ENCODE peak calls at places on chromosomes 7 and 10, in four cellular contexts. H is GM06990, G is dorsolateral prefrontal cortex, K is progenitor cell of endocrine pancreas. R is an unnamed sample.

GRCh38 chr7:17233643-17234397 is 64.6 kb upstream of the AHR start:
- DNase-seq in G (no peak), K (no peak), H (no peak), R (no peak)

GRCh38 chr7:152761116-152761748 is 1.7 kb downstream of the ACTR3B start:
- DNase-seq in H (peak; percentile 16), K (no peak), G (no peak), R (no peak)

GRCh38 chr7:12091164-12091563 is 119.9 kb upstream of the TMEM106B start:
- DNase-seq in H (no peak), K (no peak), G (no peak), R (no peak)

GRCh38 chr7:148987751-148988512 is 40.4 kb downstream of the PDIA4 start:
- DNase-seq in H (no peak), K (no peak), G (no peak), R (no peak)

GRCh38 chr10:121285797-121286196 is 312.4 kb downstream of the FGFR2 start:
- DNase-seq in K (no peak), G (no peak), H (no peak), R (no peak)

GRCh38 chr10:50594012-50594411 is 29.7 kb downstream of the SGMS1 start:
- DNase-seq in K (no peak), H (no peak), G (no peak), R (no peak)

GRCh38 chr7:93883917-93884345 is 6.6 kb downstream of the TFPI2 start:
- DNase-seq in G (no peak), K (no peak), H (no peak), R (no peak)

GRCh38 chr7:34311591-34311990 is 346.4 kb upstream of the NPSR1 start:
- DNase-seq in H (no peak), K (no peak), G (no peak), R (no peak)

GRCh38 chr10:44715081-44715480 is 196.1 kb upstream of the TMEM72 start:
- DNase-seq in K (no peak), G (no peak), H (no peak), R (no peak)

GRCh38 chr7:105261689-105262088 is 127.0 kb downstream of the SRPK2 start:
- DNase-seq in K (no peak), G (no peak), H (no peak), R (no peak)

GRCh38 chr10:108014902-108015177 is 850.3 kb upstream of the SORCS1 start:
- DNase-seq in G (no peak), K (no peak), H (peak; percentile 14), R (no peak)

GRCh38 chr7:80386686-80387085 is 125.2 kb downstream of the GNAT3 start:
- DNase-seq in G (no peak), K (no peak), H (no peak), R (no peak)

GRCh38 chr7:38932509-38933168 is 23.6 kb upstream of the VPS41 start:
- DNase-seq in K (peak; percentile 38), G (peak; percentile 47), H (peak; percentile 8), R (peak; percentile 86)

GRCh38 chr10:87622290-87623004 is 37.2 kb upstream of the PAPSS2 start:
- DNase-seq in H (peak; percentile 47), G (no peak), K (no peak), R (no peak)

GRCh38 chr7:122217125-122217524 is 73.1 kb upstream of the AASS start:
- DNase-seq in K (no peak), H (no peak), G (no peak), R (no peak)

GRCh38 chr7:16753102-16753931 is at the start of gene TSPAN13:
- DNase-seq in G (peak; percentile 43), H (peak; percentile 21), K (peak; percentile 92), R (peak; percentile 83)

GRCh38 chr7:135772639-135773019 is 24.0 kb upstream of the FAM180A start:
- DNase-seq in G (no peak), K (no peak), H (no peak), R (no peak)

GRCh38 chr10:6748981-6749630 is 169.0 kb upstream of the PRKCQ start:
- DNase-seq in K (no peak), G (no peak), H (no peak), R (no peak)

GRCh38 chr7:29017666-29018065 is 59.5 kb upstream of the TRIL start:
- DNase-seq in K (no peak), G (no peak), H (no peak), R (no peak)

GRCh38 chr7:151248191-151249033 is at the start of gene SMARCD3:
- DNase-seq in G (peak; percentile 46), K (peak; percentile 85), H (no peak), R (peak; percentile 65)

GRCh38 chr7:1290262-1291039 is 57.8 kb downstream of the UNCX start:
- DNase-seq in H (peak; percentile 29), K (no peak), G (peak; percentile 63), R (no peak)

GRCh38 chr10:52491246-52492000 is 177.3 kb downstream of the DKK1 start:
- DNase-seq in G (no peak), H (no peak), K (no peak), R (no peak)

GRCh38 chr7:124085168-124085567 is 52.3 kb upstream of the TMEM229A start:
- DNase-seq in H (no peak), G (peak; percentile 95), K (no peak), R (no peak)

GRCh38 chr7:16982640-16983103 is 100.9 kb upstream of the AGR3 start:
- DNase-seq in K (no peak), H (no peak), G (no peak), R (no peak)

GRCh38 chr7:4136501-4137110 is 545.5 kb upstream of the FOXK1 start:
- DNase-seq in H (no peak), G (no peak), K (no peak), R (no peak)

GRCh38 chr7:3552499-3552898 is 251.4 kb downstream of the SDK1 start:
- DNase-seq in G (no peak), K (no peak), H (no peak), R (no peak)

GRCh38 chr10:9222917-9223316 is 1168.4 kb downstream of the GATA3 start:
- DNase-seq in G (no peak), H (no peak), K (no peak), R (no peak)

GRCh38 chr10:68223535-68224165 is 8.3 kb downstream of the ATOH7 start:
- DNase-seq in K (no peak), G (no peak), H (no peak), R (no peak)
- TF ChIP-seq CTCF in K (peak; percentile 41), G (no peak), H (peak; percentile 6), R (no peak)

GRCh38 chr10:27643296-27643695 is 102.3 kb downstream of the MKX start:
- DNase-seq in G (no peak), H (no peak), K (no peak), R (no peak)

GRCh38 chr10:27646194-27646593 is 99.4 kb downstream of the MKX start:
- DNase-seq in H (no peak), K (no peak), G (no peak), R (no peak)

GRCh38 chr10:27642023-27642589 is 103.5 kb downstream of the MKX start:
- DNase-seq in G (no peak), K (no peak), H (no peak), R (no peak)

GRCh38 chr10:27646604-27647191 is 98.9 kb downstream of the MKX start:
- DNase-seq in G (no peak), K (no peak), H (no peak), R (no peak)

DNA sequence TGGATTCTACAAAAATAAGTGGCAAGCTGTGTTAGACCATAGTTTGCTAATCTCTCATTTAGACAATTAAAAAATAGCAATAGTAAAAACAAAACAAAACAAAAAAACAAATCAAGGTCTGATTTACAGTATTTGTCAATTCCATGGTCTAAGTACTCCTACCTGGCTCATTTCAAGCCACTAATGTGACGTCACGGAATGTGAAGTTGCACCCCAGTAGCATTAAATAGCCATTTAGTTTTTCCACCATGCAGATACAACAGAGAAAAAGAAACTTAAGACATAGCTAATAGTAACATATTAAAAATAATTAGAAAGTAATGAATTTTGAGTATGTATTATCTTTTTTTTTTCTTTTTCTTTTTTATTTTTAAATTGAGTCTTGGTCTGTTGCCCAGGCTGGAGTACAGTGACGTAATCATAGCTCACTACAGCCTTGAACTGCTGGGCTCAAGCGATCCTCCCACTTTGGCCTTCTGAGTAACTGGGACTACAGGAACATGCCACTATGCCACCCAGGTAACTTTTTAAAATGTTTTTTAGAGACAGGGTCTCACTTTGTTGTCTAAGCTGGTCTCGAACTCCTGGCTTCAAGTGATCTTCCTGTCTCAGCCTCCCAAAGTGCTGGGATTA is 101.2 kb downstream of the MKX start:
- DNase-seq in H (no peak), G (no peak), K (no peak), R (no peak)
- TF ChIP-seq CTCF in H (no peak), G (no peak), K (no peak), R (no peak)

GRCh38 chr7:64504581-64505120 is 58.2 kb downstream of the ZNF680 start:
- DNase-seq in G (no peak), K (no peak), H (no peak), R (no peak)
- TF ChIP-seq CTCF in G (no peak), K (no peak), H (no peak), R (no peak)

GRCh38 chr10:47309403-47310089 is 9.5 kb downstream of the GDF10 start:
- DNase-seq in G (no peak), K (no peak), H (no peak), R (no peak)
- TF ChIP-seq CTCF in G (peak; percentile 28), K (peak; percentile 32), H (peak; percentile 24), R (peak; percentile 42)

DNA sequence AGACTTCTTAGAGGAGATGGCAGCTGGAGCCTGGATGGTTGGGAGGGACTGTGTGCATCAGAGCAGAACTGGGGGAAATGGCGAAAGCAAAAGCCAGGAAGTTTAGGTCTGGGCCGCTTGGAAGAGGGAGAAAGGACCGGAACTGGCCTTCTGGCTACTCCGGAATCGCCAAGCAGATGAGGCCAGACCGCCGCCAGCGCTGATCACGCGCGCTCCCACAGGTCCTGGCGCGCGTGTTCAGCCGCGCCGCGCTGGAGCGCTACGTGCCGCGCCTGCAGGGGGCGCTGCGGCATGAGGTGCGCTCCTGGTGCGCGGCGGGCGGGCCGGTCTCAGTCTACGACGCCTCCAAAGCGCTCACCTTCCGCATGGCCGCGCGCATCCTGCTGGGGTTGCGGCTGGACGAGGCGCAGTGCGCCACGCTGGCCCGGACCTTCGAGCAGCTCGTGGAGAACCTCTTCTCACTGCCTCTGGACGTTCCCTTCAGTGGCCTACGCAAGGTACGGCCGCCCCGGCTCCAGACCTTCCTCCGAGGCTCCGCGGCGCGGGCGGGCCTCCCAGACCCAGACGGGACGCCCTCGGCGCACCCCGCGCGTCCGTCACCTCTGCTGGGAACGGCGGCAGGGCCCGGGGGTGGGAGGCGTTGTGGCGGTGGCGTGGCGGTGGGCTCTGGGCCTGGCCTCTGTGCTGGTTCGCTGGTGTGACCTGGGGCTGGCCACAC is 2.1 kb downstream of the CYP26C1 start:
- DNase-seq in K (no peak), H (no peak), G (no peak), R (no peak)
- TF ChIP-seq CTCF in K (peak; percentile 68), H (peak; percentile 17), G (peak; percentile 22), R (peak; percentile 67)

DNA sequence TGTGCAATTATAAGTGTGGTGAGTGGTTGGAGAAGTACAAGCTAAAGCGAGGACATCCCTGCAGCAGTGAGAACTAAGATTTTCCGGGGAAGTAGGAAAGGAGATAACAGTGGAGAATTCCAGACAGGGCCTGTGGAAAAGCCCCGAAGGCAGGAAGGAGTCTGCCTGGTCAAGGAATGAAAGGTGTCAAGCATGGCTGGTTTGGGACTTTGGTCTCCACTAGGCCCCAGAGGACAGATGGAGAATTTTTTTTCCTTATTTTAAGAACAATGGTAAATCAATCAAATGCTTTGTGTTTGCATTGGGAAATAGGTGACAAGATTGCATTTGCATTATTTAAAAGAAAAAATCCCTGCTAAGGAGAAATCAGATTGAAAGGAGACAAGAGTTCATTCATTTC is 3.2 kb upstream of the CEP55 start:
- DNase-seq in H (no peak), G (no peak), K (no peak), R (no peak)
- TF ChIP-seq CTCF in H (no peak), G (no peak), K (no peak), R (no peak)

GRCh38 chr7:119344466-119344865 is 928.5 kb upstream of the KCND2 start:
- DNase-seq in H (no peak), K (no peak), G (no peak), R (no peak)
- TF ChIP-seq CTCF in H (no peak), K (peak; percentile 21), G (no peak), R (no peak)

GRCh38 chr7:36880108-36880507 is 155.8 kb upstream of the AOAH start:
- DNase-seq in K (no peak), G (no peak), H (no peak), R (no peak)
- TF ChIP-seq CTCF in K (peak; percentile 11), G (no peak), H (no peak), R (no peak)